ENCODE peak calls at places on chromosome 16, in five cellular contexts. H is mammary epithelial cell, W is Calu3, G is progenitor cell of endocrine pancreas, E is ovary. M is an unnamed sample.

GRCh38 chr16:83187404-83187803 is 560.6 kb downstream of the CDH13 start:
- DNase-seq in H (peak), W (no peak), G (no peak), E (no peak), M (no peak)

GRCh38 chr16:50273888-50274770 is 7.8 kb downstream of the ADCY7 start:
- DNase-seq in H (no peak), W (no peak), G (no peak), E (peak), M (no peak)

GRCh38 chr16:19119564-19119963 is 5.8 kb downstream of the ITPRIPL2 start:
- DNase-seq in H (peak), W (no peak), G (no peak), E (no peak), M (no peak)

GRCh38 chr16:81703177-81704155 is 75.6 kb upstream of the PLCG2 start:
- DNase-seq in H (peak), W (no peak), G (no peak), E (peak), M (no peak)

GRCh38 chr16:15672514-15673167 is 22.6 kb downstream of the NDE1 start:
- DNase-seq in H (peak), W (peak), G (no peak), E (peak), M (no peak)

GRCh38 chr16:65500007-65500406 is 378.1 kb upstream of the CDH11 start:
- DNase-seq in H (peak), W (no peak), G (no peak), E (no peak), M (no peak)

GRCh38 chr16:28491080-28491969 is 549 bp downstream of the CLN3 start:
- DNase-seq in H (peak), W (peak), G (peak), E (peak), M (no peak)

GRCh38 chr16:57039148-57039812 is 49.9 kb downstream of the NLRC5 start:
- DNase-seq in H (no peak), W (no peak), G (no peak), E (no peak), M (no peak)

GRCh38 chr16:4381935-4382794 is 10.5 kb downstream of the VASN start:
- DNase-seq in H (no peak), W (no peak), G (no peak), E (no peak), M (no peak)

GRCh38 chr16:87686697-87687570 is 78.9 kb downstream of the KLHDC4 start:
- DNase-seq in H (no peak), W (no peak), G (no peak), E (no peak), M (no peak)

GRCh38 chr16:9992441-9992840 is 189.8 kb downstream of the GRIN2A start:
- DNase-seq in H (no peak), W (no peak), G (no peak), E (no peak), M (no peak)

GRCh38 chr16:87278191-87279093 is 38.8 kb downstream of the C16orf95 start:
- DNase-seq in H (peak), W (peak), G (peak), E (peak), M (peak)

GRCh38 chr16:30948956-30949654 is at the start of gene ORAI3:
- DNase-seq in H (peak), W (peak), G (peak), E (peak), M (no peak)

GRCh38 chr16:50884066-50884860 is 142.4 kb downstream of the CYLD start:
- DNase-seq in H (no peak), W (peak), G (no peak), E (no peak), M (no peak)

GRCh38 chr16:17404903-17405691 is 65.7 kb downstream of the XYLT1 start:
- DNase-seq in H (peak), W (no peak), G (no peak), E (peak), M (no peak)

GRCh38 chr16:11484691-11485258 is 101.9 kb downstream of the LITAF start:
- DNase-seq in H (no peak), W (no peak), G (no peak), E (no peak), M (no peak)

GRCh38 chr16:57131351-57131970 is 39.1 kb downstream of the CPNE2 start:
- DNase-seq in H (no peak), W (no peak), G (no peak), E (no peak), M (no peak)

GRCh38 chr16:88753191-88753590 is 31.8 kb downstream of the PIEZO1 start:
- DNase-seq in H (no peak), W (no peak), G (no peak), E (no peak), M (no peak)

GRCh38 chr16:88754109-88754911 is 30.7 kb downstream of the PIEZO1 start:
- DNase-seq in H (no peak), W (no peak), G (no peak), E (no peak), M (no peak)

GRCh38 chr16:88755745-88756443 is 29.1 kb downstream of the PIEZO1 start:
- DNase-seq in H (no peak), W (no peak), G (no peak), E (no peak), M (no peak)

GRCh38 chr16:88753600-88753999 is 31.4 kb downstream of the PIEZO1 start:
- DNase-seq in H (no peak), W (no peak), G (no peak), E (no peak), M (no peak)

DNA sequence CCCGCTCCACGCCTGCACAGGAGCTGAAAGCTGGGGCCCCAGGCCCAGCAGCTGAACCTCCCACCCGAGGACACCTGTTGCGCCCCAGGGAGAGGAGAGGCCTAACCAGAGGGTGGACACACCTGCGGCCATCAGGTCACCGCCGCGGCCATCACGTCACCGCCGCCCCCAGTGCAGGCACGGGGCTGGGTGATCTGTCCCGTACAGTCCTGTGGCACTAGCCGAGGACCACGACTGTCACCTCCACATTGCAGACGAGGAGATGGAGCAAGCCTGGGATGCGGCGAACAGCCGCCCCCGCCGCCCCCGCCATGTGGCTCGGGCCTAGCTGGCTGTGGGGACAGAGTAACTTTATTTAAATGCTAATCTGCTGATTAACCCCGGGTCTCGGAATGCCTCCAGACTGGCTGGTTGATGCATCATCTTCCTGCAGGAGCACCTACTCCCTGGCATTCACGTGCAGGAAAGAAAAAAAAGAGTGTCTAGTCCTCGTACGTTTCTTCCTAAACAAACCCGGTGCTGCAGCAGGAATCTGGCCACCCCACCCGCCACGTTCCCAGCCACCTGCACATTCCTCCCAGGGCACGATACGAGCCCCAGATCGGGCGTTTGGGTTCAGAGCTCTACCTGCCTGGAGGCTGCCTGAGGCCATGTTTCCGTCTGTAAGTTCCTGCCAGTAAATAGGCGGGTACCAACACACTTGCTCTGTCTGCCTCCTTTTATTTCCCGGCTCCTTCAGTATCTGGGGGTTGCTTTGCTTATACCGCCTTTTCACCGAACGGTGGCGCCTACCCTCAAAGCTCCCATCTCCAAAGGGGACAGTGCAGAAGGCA is 29.9 kb downstream of the PIEZO1 start:
- DNase-seq in H (peak), W (peak), G (no peak), E (no peak), M (no peak)
- TF ChIP-seq CTCF in H (peak), W (peak), G (peak), E (no peak), M (no peak)

GRCh38 chr16:23692190-23692837 is 13.6 kb downstream of the PLK1 start:
- DNase-seq in H (no peak), W (no peak), G (no peak), E (no peak), M (no peak)
- TF ChIP-seq CTCF in H (no peak), W (no peak), G (no peak), E (no peak), M (no peak)

GRCh38 chr16:79770244-79771064 is 169.9 kb upstream of the MAF start:
- DNase-seq in H (peak), W (peak), G (peak), E (peak), M (no peak)
- TF ChIP-seq CTCF in H (no peak), W (no peak), G (no peak), E (no peak), M (no peak)

GRCh38 chr16:76854234-76854633 is 336.8 kb upstream of the MON1B start:
- DNase-seq in H (no peak), W (peak), G (no peak), E (no peak), M (no peak)
- TF ChIP-seq CTCF in H (no peak), W (no peak), G (no peak), E (no peak), M (peak)